ENCODE peak calls at places on chromosomes 7 and 10, in eight cellular contexts. Z is HCT116, G is NCI-H748 treated with DMSO at 0.1 percent for 48 hours, H is Daoy, T is mucosa of descending colon, A is caudate nucleus, V is T follicular helper cell, P is cardiac muscle cell. O is an unnamed sample.

GRCh38 chr10:87585565-87586514 is 73.8 kb upstream of the PAPSS2 start:
- DNase-seq in V (no peak), Z (peak; percentile 70), H (peak; percentile 51), T (no peak), G (no peak), P (peak; percentile 77), A (no peak), O (no peak)

GRCh38 chr10:93098816-93099215 is 25.1 kb downstream of the CYP26A1 start:
- DNase-seq in Z (no peak), T (no peak), A (no peak), G (no peak), V (no peak), H (no peak), P (no peak), O (no peak)

GRCh38 chr7:45921699-45922519 is 837 bp upstream of the IGFBP3 start:
- DNase-seq in T (no peak), V (no peak), Z (peak; percentile 44), H (peak; percentile 90), G (peak; percentile 52), P (peak; percentile 82), A (no peak), O (no peak)

GRCh38 chr10:6065845-6066244 is 3.7 kb upstream of the IL2RA start:
- DNase-seq in A (no peak), T (no peak), Z (no peak), H (no peak), G (no peak), V (no peak), P (peak; percentile 85), O (no peak)

GRCh38 chr10:3495281-3495680 is 289.7 kb downstream of the KLF6 start:
- DNase-seq in G (no peak), T (no peak), Z (no peak), P (peak; percentile 31), V (no peak), H (no peak), A (no peak), O (no peak)

GRCh38 chr7:104643587-104644217 is 315.3 kb downstream of the LHFPL3 start:
- DNase-seq in H (peak; percentile 29), Z (peak; percentile 15), A (no peak), P (peak; percentile 26), V (no peak), G (no peak), T (no peak), O (no peak)

GRCh38 chr7:114598946-114599345 is 184.3 kb downstream of the FOXP2 start:
- DNase-seq in A (no peak), P (no peak), Z (no peak), T (no peak), V (no peak), H (no peak), G (no peak), O (no peak)

GRCh38 chr10:62817763-62818425 is 1.7 kb upstream of the EGR2 start:
- DNase-seq in P (peak; percentile 85), V (peak; percentile 48), G (peak; percentile 17), A (peak; percentile 44), T (peak; percentile 82), Z (peak; percentile 56), H (peak; percentile 78), O (no peak)

GRCh38 chr7:141231018-141231792 is 157.3 kb downstream of the TMEM178B start:
- DNase-seq in T (no peak), Z (peak; percentile 21), V (no peak), P (peak; percentile 5), A (no peak), G (peak; percentile 31), H (peak; percentile 54), O (no peak)

O was measured in T-helper 22 cell.